ENCODE peak calls at places on chromosomes 7 and 10, in seven cellular contexts. One of them, this sample, is unnamed.

GRCh38 chr7:33091111-33091531 is 18.1 kb downstream of the RP9 start:
- DNase-seq in sigmoid colon: no peak
- DNase-seq in tibial nerve: no peak
- DNase-seq in neural progenitor cell: no peak
- DNase-seq in H9: no peak
- DNase-seq in thoracic aorta: no peak
- DNase-seq in lower lobe of right lung: no peak
- DNase-seq in this sample: no peak

GRCh38 chr7:103466814-103467213 is 20.8 kb upstream of the SLC26A5 start:
- DNase-seq in tibial nerve: no peak
- DNase-seq in neural progenitor cell: no peak
- DNase-seq in H9: no peak
- DNase-seq in sigmoid colon: no peak
- DNase-seq in thoracic aorta: no peak
- DNase-seq in lower lobe of right lung: no peak
- DNase-seq in this sample: no peak

GRCh38 chr10:88317099-88317498 is 266.0 kb downstream of the RNLS start:
- DNase-seq in neural progenitor cell: no peak
- DNase-seq in sigmoid colon: no peak
- DNase-seq in lower lobe of right lung: no peak
- DNase-seq in thoracic aorta: no peak
- DNase-seq in H9: no peak
- DNase-seq in tibial nerve: no peak
- DNase-seq in this sample: no peak

GRCh38 chr7:155761162-155761561 is 51.1 kb downstream of the SHH start:
- DNase-seq in neural progenitor cell: no peak
- DNase-seq in thoracic aorta: no peak
- DNase-seq in lower lobe of right lung: no peak
- DNase-seq in tibial nerve: no peak
- DNase-seq in H9: no peak
- DNase-seq in sigmoid colon: no peak
- DNase-seq in this sample: no peak

GRCh38 chr7:157795199-157795598 is 458.4 kb downstream of the DNAJB6 start:
- DNase-seq in sigmoid colon: no peak
- DNase-seq in neural progenitor cell: no peak
- DNase-seq in lower lobe of right lung: no peak
- DNase-seq in tibial nerve: no peak
- DNase-seq in H9: no peak
- DNase-seq in thoracic aorta: no peak
- DNase-seq in this sample: no peak

GRCh38 chr7:80935971-80936370 is 17.1 kb upstream of the SEMA3C start:
- DNase-seq in H9: no peak
- DNase-seq in thoracic aorta: no peak
- DNase-seq in neural progenitor cell: no peak
- DNase-seq in sigmoid colon: no peak
- DNase-seq in lower lobe of right lung: no peak
- DNase-seq in tibial nerve: no peak
- DNase-seq in this sample: no peak

GRCh38 chr7:99794585-99795502 is 10.9 kb upstream of the CYP3A4 start:
- DNase-seq in lower lobe of right lung: no peak
- DNase-seq in tibial nerve: no peak
- DNase-seq in neural progenitor cell: no peak
- DNase-seq in sigmoid colon: no peak
- DNase-seq in thoracic aorta: no peak
- DNase-seq in H9: no peak
- DNase-seq in this sample: no peak

GRCh38 chr7:104106106-104106505 is 101.7 kb downstream of the ORC5 start:
- DNase-seq in lower lobe of right lung: no peak
- DNase-seq in H9: no peak
- DNase-seq in tibial nerve: no peak
- DNase-seq in sigmoid colon: no peak
- DNase-seq in thoracic aorta: no peak
- DNase-seq in neural progenitor cell: no peak
- DNase-seq in this sample: no peak

GRCh38 chr10:76357726-76358125 is 926.3 kb downstream of the LRMDA start:
- DNase-seq in lower lobe of right lung: no peak
- DNase-seq in sigmoid colon: no peak
- DNase-seq in thoracic aorta: no peak
- DNase-seq in H9: no peak
- DNase-seq in tibial nerve: no peak
- DNase-seq in neural progenitor cell: no peak
- DNase-seq in this sample: no peak

GRCh38 chr7:124765401-124766352 is at the start of gene GPR37:
- DNase-seq in sigmoid colon: peak; percentile 74
- DNase-seq in H9: peak; percentile 95
- DNase-seq in tibial nerve: no peak
- DNase-seq in neural progenitor cell: peak; percentile 84
- DNase-seq in lower lobe of right lung: peak; percentile 69
- DNase-seq in thoracic aorta: peak; percentile 9
- DNase-seq in this sample: peak; percentile 80

GRCh38 chr7:73451780-73452398 is 18.3 kb downstream of the FZD9 start:
- DNase-seq in sigmoid colon: no peak
- DNase-seq in lower lobe of right lung: no peak
- DNase-seq in tibial nerve: no peak
- DNase-seq in H9: no peak
- DNase-seq in neural progenitor cell: peak; percentile 57
- DNase-seq in thoracic aorta: no peak
- DNase-seq in this sample: no peak

GRCh38 chr7:131431289-131431688 is 103.6 kb downstream of the MKLN1 start:
- DNase-seq in thoracic aorta: peak; percentile 9
- DNase-seq in neural progenitor cell: no peak
- DNase-seq in sigmoid colon: no peak
- DNase-seq in tibial nerve: no peak
- DNase-seq in H9: no peak
- DNase-seq in lower lobe of right lung: no peak
- DNase-seq in this sample: no peak

DNA sequence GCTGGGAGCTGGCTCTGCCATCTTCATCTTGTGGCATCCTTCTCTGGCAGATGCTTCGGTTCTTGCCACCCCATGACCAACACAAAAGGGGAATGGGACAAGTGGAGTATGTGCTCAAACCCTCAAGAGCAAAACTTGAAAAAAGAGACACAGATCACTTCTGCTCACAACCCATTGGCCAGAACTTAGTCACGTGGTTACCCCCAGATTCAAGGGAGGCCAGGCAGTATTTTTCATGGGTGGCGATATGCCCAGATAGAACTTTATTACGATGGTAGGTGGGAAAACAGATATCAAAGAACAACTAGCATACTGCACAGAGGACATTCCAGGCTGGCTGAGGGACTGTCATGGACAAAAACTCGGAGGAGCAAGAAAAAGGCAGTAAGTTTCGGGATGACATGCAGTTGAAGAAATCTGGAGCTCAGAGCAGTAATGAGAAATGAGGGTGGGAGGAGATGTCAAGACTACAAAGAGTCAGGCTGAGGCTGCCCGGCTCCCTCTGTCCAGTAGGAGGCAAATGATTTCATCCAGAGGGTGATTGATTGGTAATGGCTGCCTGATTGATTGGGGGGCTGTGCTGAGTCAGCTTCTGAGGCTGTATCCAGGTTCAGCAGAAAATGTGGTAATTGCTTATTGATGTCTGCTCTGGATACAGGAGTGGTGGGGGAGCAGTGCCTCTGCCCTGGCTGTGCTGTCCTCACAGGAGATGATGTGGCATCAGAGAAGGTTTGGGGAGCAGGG is 25.3 kb downstream of the COL13A1 start:
- DNase-seq in lower lobe of right lung: no peak
- DNase-seq in thoracic aorta: no peak
- DNase-seq in tibial nerve: no peak
- DNase-seq in sigmoid colon: no peak
- DNase-seq in neural progenitor cell: peak; percentile 59
- DNase-seq in H9: no peak
- DNase-seq in this sample: no peak
- TF ChIP-seq CTCF in lower lobe of right lung: no peak
- TF ChIP-seq CTCF in thoracic aorta: no peak
- TF ChIP-seq CTCF in tibial nerve: no peak
- TF ChIP-seq CTCF in sigmoid colon: no peak
- TF ChIP-seq CTCF in neural progenitor cell: peak; percentile 47
- TF ChIP-seq CTCF in H9: peak; percentile 56
- TF ChIP-seq CTCF in this sample: peak; percentile 50

GRCh38 chr10:35005868-35006267 is 84.3 kb downstream of the CUL2 start:
- DNase-seq in thoracic aorta: no peak
- DNase-seq in H9: no peak
- DNase-seq in tibial nerve: no peak
- DNase-seq in lower lobe of right lung: no peak
- DNase-seq in sigmoid colon: no peak
- DNase-seq in neural progenitor cell: no peak
- DNase-seq in this sample: no peak

GRCh38 chr10:35006836-35007235 is 83.3 kb downstream of the CUL2 start:
- DNase-seq in neural progenitor cell: no peak
- DNase-seq in tibial nerve: no peak
- DNase-seq in sigmoid colon: no peak
- DNase-seq in thoracic aorta: no peak
- DNase-seq in H9: no peak
- DNase-seq in lower lobe of right lung: no peak
- DNase-seq in this sample: no peak

GRCh38 chr10:35004651-35005050 is 85.5 kb downstream of the CUL2 start:
- DNase-seq in thoracic aorta: no peak
- DNase-seq in neural progenitor cell: no peak
- DNase-seq in sigmoid colon: no peak
- DNase-seq in lower lobe of right lung: no peak
- DNase-seq in tibial nerve: no peak
- DNase-seq in H9: no peak
- DNase-seq in this sample: no peak

GRCh38 chr10:35011771-35012191 is 78.4 kb downstream of the CUL2 start:
- DNase-seq in tibial nerve: no peak
- DNase-seq in H9: no peak
- DNase-seq in neural progenitor cell: no peak
- DNase-seq in sigmoid colon: no peak
- DNase-seq in thoracic aorta: no peak
- DNase-seq in lower lobe of right lung: no peak
- DNase-seq in this sample: no peak

DNA sequence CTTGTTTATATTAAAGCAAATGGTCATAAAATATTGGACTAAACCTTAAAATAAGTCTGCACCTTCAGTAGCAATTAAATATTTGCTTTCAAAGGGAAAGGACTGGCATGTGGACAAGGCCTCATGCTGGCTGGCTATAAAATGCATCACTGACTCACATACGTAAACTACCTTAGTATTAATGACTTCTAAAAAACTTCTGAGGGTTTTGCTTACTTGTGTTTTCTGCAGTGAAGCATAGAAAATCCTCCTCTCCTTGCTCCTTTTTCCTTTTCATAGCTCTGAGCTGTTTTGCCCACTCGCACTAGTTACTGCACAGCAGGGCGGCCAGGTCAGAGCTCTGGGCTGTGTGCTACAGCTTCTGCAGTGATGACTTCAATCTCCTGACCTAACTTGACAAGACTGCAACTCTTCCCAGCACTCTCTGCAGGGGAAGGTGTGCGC is 82.3 kb downstream of the CUL2 start:
- DNase-seq in lower lobe of right lung: no peak
- DNase-seq in thoracic aorta: no peak
- DNase-seq in tibial nerve: no peak
- DNase-seq in neural progenitor cell: peak; percentile 20
- DNase-seq in H9: no peak
- DNase-seq in sigmoid colon: no peak
- DNase-seq in this sample: no peak
- TF ChIP-seq CTCF in lower lobe of right lung: no peak
- TF ChIP-seq CTCF in thoracic aorta: no peak
- TF ChIP-seq CTCF in tibial nerve: no peak
- TF ChIP-seq CTCF in neural progenitor cell: no peak
- TF ChIP-seq CTCF in H9: no peak
- TF ChIP-seq CTCF in sigmoid colon: no peak
- TF ChIP-seq CTCF in this sample: no peak

GRCh38 chr7:148623586-148624282 is 33.2 kb downstream of the C7orf33 start:
- DNase-seq in sigmoid colon: no peak
- DNase-seq in lower lobe of right lung: no peak
- DNase-seq in tibial nerve: no peak
- DNase-seq in thoracic aorta: no peak
- DNase-seq in H9: no peak
- DNase-seq in neural progenitor cell: no peak
- DNase-seq in this sample: no peak

GRCh38 chr7:148625342-148625741 is 34.8 kb downstream of the C7orf33 start:
- DNase-seq in thoracic aorta: no peak
- DNase-seq in H9: no peak
- DNase-seq in lower lobe of right lung: no peak
- DNase-seq in sigmoid colon: no peak
- DNase-seq in tibial nerve: no peak
- DNase-seq in neural progenitor cell: no peak
- DNase-seq in this sample: no peak

GRCh38 chr7:148628011-148628410 is 37.4 kb downstream of the C7orf33 start:
- DNase-seq in H9: no peak
- DNase-seq in lower lobe of right lung: no peak
- DNase-seq in thoracic aorta: no peak
- DNase-seq in neural progenitor cell: no peak
- DNase-seq in tibial nerve: no peak
- DNase-seq in sigmoid colon: no peak
- DNase-seq in this sample: no peak

GRCh38 chr7:148624735-148625134 is 34.2 kb downstream of the C7orf33 start:
- DNase-seq in thoracic aorta: no peak
- DNase-seq in lower lobe of right lung: no peak
- DNase-seq in sigmoid colon: no peak
- DNase-seq in neural progenitor cell: no peak
- DNase-seq in H9: no peak
- DNase-seq in tibial nerve: no peak
- DNase-seq in this sample: no peak

GRCh38 chr7:148626828-148627227 is 36.3 kb downstream of the C7orf33 start:
- DNase-seq in lower lobe of right lung: no peak
- DNase-seq in neural progenitor cell: no peak
- DNase-seq in thoracic aorta: no peak
- DNase-seq in H9: no peak
- DNase-seq in tibial nerve: no peak
- DNase-seq in sigmoid colon: no peak
- DNase-seq in this sample: no peak
- TF ChIP-seq CTCF in lower lobe of right lung: no peak
- TF ChIP-seq CTCF in neural progenitor cell: no peak
- TF ChIP-seq CTCF in thoracic aorta: no peak
- TF ChIP-seq CTCF in H9: no peak
- TF ChIP-seq CTCF in tibial nerve: no peak
- TF ChIP-seq CTCF in sigmoid colon: no peak
- TF ChIP-seq CTCF in this sample: no peak

GRCh38 chr10:3131098-3131497 is 41.5 kb downstream of the PITRM1 start:
- DNase-seq in neural progenitor cell: no peak
- DNase-seq in lower lobe of right lung: no peak
- DNase-seq in H9: no peak
- DNase-seq in sigmoid colon: no peak
- DNase-seq in tibial nerve: no peak
- DNase-seq in thoracic aorta: no peak
- DNase-seq in this sample: no peak
- TF ChIP-seq CTCF in neural progenitor cell: no peak
- TF ChIP-seq CTCF in lower lobe of right lung: no peak
- TF ChIP-seq CTCF in H9: no peak
- TF ChIP-seq CTCF in sigmoid colon: no peak
- TF ChIP-seq CTCF in tibial nerve: no peak
- TF ChIP-seq CTCF in thoracic aorta: no peak
- TF ChIP-seq CTCF in this sample: no peak

GRCh38 chr7:23811540-23811939 is 101.5 kb downstream of the STK31 start:
- DNase-seq in lower lobe of right lung: no peak
- DNase-seq in neural progenitor cell: no peak
- DNase-seq in thoracic aorta: no peak
- DNase-seq in sigmoid colon: no peak
- DNase-seq in H9: no peak
- DNase-seq in tibial nerve: no peak
- DNase-seq in this sample: no peak
- TF ChIP-seq CTCF in lower lobe of right lung: no peak
- TF ChIP-seq CTCF in neural progenitor cell: peak; percentile 50
- TF ChIP-seq CTCF in thoracic aorta: peak; percentile 20
- TF ChIP-seq CTCF in sigmoid colon: no peak
- TF ChIP-seq CTCF in H9: peak; percentile 63
- TF ChIP-seq CTCF in tibial nerve: no peak
- TF ChIP-seq CTCF in this sample: peak; percentile 72

This sample was measured in type B pancreatic cell.